ENCODE peak calls at places on chromosomes 5 and 9, in eight cellular contexts. M is fibroblast of lung, C is osteocyte, Y is HCT116, Z is erythroblast, V is ELR, X is H7, R is cardiac fibroblast. J is an unnamed sample.

GRCh38 chr9:82763631-82764030 is 299.3 kb downstream of the RASEF start:
- DNase-seq in Y (no peak), V (no peak), R (no peak), X (peak), C (no peak), Z (no peak), M (no peak), J (no peak)

GRCh38 chr9:17531642-17532254 is 47.1 kb upstream of the SH3GL2 start:
- DNase-seq in M (peak), Z (peak), C (no peak), Y (peak), X (peak), V (peak), R (peak), J (no peak)

GRCh38 chr5:184461-184860 is 6.8 kb upstream of the LRRC14B start:
- DNase-seq in V (no peak), Z (no peak), C (no peak), M (no peak), R (no peak), Y (no peak), X (no peak), J (no peak)

GRCh38 chr9:41229408-41230401 is 40.6 kb upstream of the ZNG1F start:
- DNase-seq in V (peak), Y (no peak), R (no peak), X (peak), Z (no peak), C (peak), M (peak), J (peak)

GRCh38 chr5:19713740-19714139 is 274.3 kb downstream of the CDH18 start:
- DNase-seq in C (no peak), Y (no peak), M (no peak), V (no peak), X (no peak), R (no peak), Z (no peak), J (no peak)

GRCh38 chr9:72443855-72444254 is 77.6 kb upstream of the TMC1 start:
- DNase-seq in X (no peak), R (no peak), C (no peak), Y (no peak), M (no peak), V (peak), Z (peak), J (no peak)

GRCh38 chr9:136605966-136606365 is 56.8 kb upstream of the EGFL7 start:
- DNase-seq in Y (no peak), M (no peak), X (no peak), V (no peak), Z (no peak), R (no peak), C (no peak), J (no peak)

GRCh38 chr5:77990020-77990419 is 213.9 kb upstream of the TBCA start:
- DNase-seq in X (peak), Z (no peak), R (no peak), C (no peak), M (no peak), Y (no peak), V (peak), J (no peak)

GRCh38 chr5:150043657-150044333 is 42.6 kb downstream of the CSF1R start:
- DNase-seq in Z (no peak), M (no peak), Y (no peak), R (no peak), C (no peak), V (peak), X (no peak), J (no peak)

GRCh38 chr9:16921855-16922254 is 51.4 kb upstream of the BNC2 start:
- DNase-seq in X (no peak), M (peak), V (peak), Z (no peak), C (no peak), R (no peak), Y (peak), J (no peak)

GRCh38 chr9:85647571-85647970 is 94.2 kb downstream of the AGTPBP1 start:
- DNase-seq in Y (no peak), M (no peak), Z (no peak), X (no peak), R (no peak), C (no peak), V (no peak), J (no peak)

J was measured in coronary artery.